ENCODE peak calls at places on chromosomes 5 and 9, in nine cellular contexts. One of them, this sample, is unnamed.

GRCh38 chr5:112795944-112796678 is 58.4 kb downstream of the APC start:
- DNase-seq in lower leg skin: no peak
- DNase-seq in astrocyte of the spinal cord: peak
- DNase-seq in heart right ventricle: no peak
- DNase-seq in lower lobe of right lung: no peak
- DNase-seq in tibial artery: no peak
- DNase-seq in fibroblast of mammary gland: no peak
- DNase-seq in IMR-90: no peak
- DNase-seq in fibroblast of the aortic adventitia: no peak
- DNase-seq in this sample: peak

GRCh38 chr9:78539904-78540303 is 243.0 kb downstream of the PSAT1 start:
- DNase-seq in lower leg skin: no peak
- DNase-seq in astrocyte of the spinal cord: peak
- DNase-seq in heart right ventricle: no peak
- DNase-seq in lower lobe of right lung: no peak
- DNase-seq in tibial artery: no peak
- DNase-seq in fibroblast of mammary gland: peak
- DNase-seq in IMR-90: peak
- DNase-seq in fibroblast of the aortic adventitia: no peak
- DNase-seq in this sample: peak

GRCh38 chr5:91042856-91043255 is 340.3 kb downstream of the ARRDC3 start:
- DNase-seq in lower leg skin: no peak
- DNase-seq in astrocyte of the spinal cord: no peak
- DNase-seq in heart right ventricle: no peak
- DNase-seq in lower lobe of right lung: no peak
- DNase-seq in tibial artery: no peak
- DNase-seq in fibroblast of mammary gland: no peak
- DNase-seq in IMR-90: no peak
- DNase-seq in fibroblast of the aortic adventitia: no peak
- DNase-seq in this sample: no peak

GRCh38 chr9:90770339-90770738 is 31.3 kb upstream of the SYK start:
- DNase-seq in lower leg skin: no peak
- DNase-seq in astrocyte of the spinal cord: no peak
- DNase-seq in heart right ventricle: no peak
- DNase-seq in lower lobe of right lung: no peak
- DNase-seq in tibial artery: no peak
- DNase-seq in fibroblast of mammary gland: no peak
- DNase-seq in IMR-90: no peak
- DNase-seq in fibroblast of the aortic adventitia: no peak
- DNase-seq in this sample: no peak

GRCh38 chr9:112970939-112971338 is 41.1 kb downstream of the ZNF883 start:
- DNase-seq in lower leg skin: no peak
- DNase-seq in astrocyte of the spinal cord: peak
- DNase-seq in heart right ventricle: no peak
- DNase-seq in lower lobe of right lung: no peak
- DNase-seq in tibial artery: no peak
- DNase-seq in fibroblast of mammary gland: peak
- DNase-seq in IMR-90: no peak
- DNase-seq in fibroblast of the aortic adventitia: no peak
- DNase-seq in this sample: no peak

GRCh38 chr9:97979778-97980478 is 3.2 kb upstream of the ANP32B start:
- DNase-seq in lower leg skin: no peak
- DNase-seq in astrocyte of the spinal cord: no peak
- DNase-seq in heart right ventricle: no peak
- DNase-seq in lower lobe of right lung: no peak
- DNase-seq in tibial artery: no peak
- DNase-seq in fibroblast of mammary gland: no peak
- DNase-seq in IMR-90: no peak
- DNase-seq in fibroblast of the aortic adventitia: no peak
- DNase-seq in this sample: no peak

GRCh38 chr5:77679791-77680190 is 41.3 kb upstream of the OTP start:
- DNase-seq in lower leg skin: no peak
- DNase-seq in astrocyte of the spinal cord: no peak
- DNase-seq in heart right ventricle: no peak
- DNase-seq in lower lobe of right lung: no peak
- DNase-seq in tibial artery: no peak
- DNase-seq in fibroblast of mammary gland: peak
- DNase-seq in IMR-90: peak
- DNase-seq in fibroblast of the aortic adventitia: peak
- DNase-seq in this sample: no peak

GRCh38 chr9:112180387-112180881 is 5.3 kb upstream of the SUSD1 start:
- DNase-seq in lower leg skin: no peak
- DNase-seq in astrocyte of the spinal cord: no peak
- DNase-seq in heart right ventricle: no peak
- DNase-seq in lower lobe of right lung: no peak
- DNase-seq in tibial artery: no peak
- DNase-seq in fibroblast of mammary gland: no peak
- DNase-seq in IMR-90: no peak
- DNase-seq in fibroblast of the aortic adventitia: peak
- DNase-seq in this sample: no peak

GRCh38 chr5:103327893-103328292 is 69.3 kb downstream of the MACIR start:
- DNase-seq in lower leg skin: no peak
- DNase-seq in astrocyte of the spinal cord: no peak
- DNase-seq in heart right ventricle: no peak
- DNase-seq in lower lobe of right lung: no peak
- DNase-seq in tibial artery: no peak
- DNase-seq in fibroblast of mammary gland: no peak
- DNase-seq in IMR-90: no peak
- DNase-seq in fibroblast of the aortic adventitia: no peak
- DNase-seq in this sample: no peak

GRCh38 chr5:147935032-147935431 is 28.7 kb upstream of the C5orf46 start:
- DNase-seq in lower leg skin: no peak
- DNase-seq in astrocyte of the spinal cord: peak
- DNase-seq in heart right ventricle: no peak
- DNase-seq in lower lobe of right lung: no peak
- DNase-seq in tibial artery: no peak
- DNase-seq in fibroblast of mammary gland: peak
- DNase-seq in IMR-90: peak
- DNase-seq in fibroblast of the aortic adventitia: peak
- DNase-seq in this sample: peak

GRCh38 chr9:134243778-134244467 is 79.6 kb upstream of the RNU6ATAC start:
- DNase-seq in lower leg skin: peak
- DNase-seq in astrocyte of the spinal cord: no peak
- DNase-seq in heart right ventricle: peak
- DNase-seq in lower lobe of right lung: peak
- DNase-seq in tibial artery: peak
- DNase-seq in fibroblast of mammary gland: peak
- DNase-seq in IMR-90: peak
- DNase-seq in fibroblast of the aortic adventitia: no peak
- DNase-seq in this sample: no peak

GRCh38 chr9:114386886-114387677 is 700 bp downstream of the AKNA start:
- DNase-seq in lower leg skin: no peak
- DNase-seq in astrocyte of the spinal cord: peak
- DNase-seq in heart right ventricle: peak
- DNase-seq in lower lobe of right lung: peak
- DNase-seq in tibial artery: peak
- DNase-seq in fibroblast of mammary gland: no peak
- DNase-seq in IMR-90: peak
- DNase-seq in fibroblast of the aortic adventitia: no peak
- DNase-seq in this sample: no peak

GRCh38 chr9:113542741-113543140 is 79.2 kb downstream of the RGS3 start:
- DNase-seq in lower leg skin: no peak
- DNase-seq in astrocyte of the spinal cord: no peak
- DNase-seq in heart right ventricle: no peak
- DNase-seq in lower lobe of right lung: no peak
- DNase-seq in tibial artery: no peak
- DNase-seq in fibroblast of mammary gland: no peak
- DNase-seq in IMR-90: no peak
- DNase-seq in fibroblast of the aortic adventitia: no peak
- DNase-seq in this sample: no peak

GRCh38 chr5:32810812-32811211 is 99.7 kb downstream of the NPR3 start:
- DNase-seq in lower leg skin: no peak
- DNase-seq in astrocyte of the spinal cord: peak
- DNase-seq in heart right ventricle: no peak
- DNase-seq in lower lobe of right lung: no peak
- DNase-seq in tibial artery: no peak
- DNase-seq in fibroblast of mammary gland: peak
- DNase-seq in IMR-90: peak
- DNase-seq in fibroblast of the aortic adventitia: peak
- DNase-seq in this sample: peak

GRCh38 chr5:138753794-138754698 is 821 bp downstream of the CTNNA1 start:
- DNase-seq in lower leg skin: peak
- DNase-seq in astrocyte of the spinal cord: peak
- DNase-seq in heart right ventricle: peak
- DNase-seq in lower lobe of right lung: peak
- DNase-seq in tibial artery: peak
- DNase-seq in fibroblast of mammary gland: peak
- DNase-seq in IMR-90: peak
- DNase-seq in fibroblast of the aortic adventitia: peak
- DNase-seq in this sample: peak

GRCh38 chr5:66472010-66472409 is 124.2 kb upstream of the MAST4 start:
- DNase-seq in lower leg skin: no peak
- DNase-seq in astrocyte of the spinal cord: no peak
- DNase-seq in heart right ventricle: no peak
- DNase-seq in lower lobe of right lung: no peak
- DNase-seq in tibial artery: no peak
- DNase-seq in fibroblast of mammary gland: no peak
- DNase-seq in IMR-90: no peak
- DNase-seq in fibroblast of the aortic adventitia: no peak
- DNase-seq in this sample: no peak
- TF ChIP-seq CTCF in lower leg skin: no peak
- TF ChIP-seq CTCF in astrocyte of the spinal cord: no peak
- TF ChIP-seq CTCF in heart right ventricle: no peak
- TF ChIP-seq CTCF in lower lobe of right lung: no peak
- TF ChIP-seq CTCF in tibial artery: no peak
- TF ChIP-seq CTCF in fibroblast of mammary gland: no peak
- TF ChIP-seq CTCF in IMR-90: no peak
- TF ChIP-seq CTCF in fibroblast of the aortic adventitia: no peak
- TF ChIP-seq CTCF in this sample: no peak

GRCh38 chr5:56607551-56607950 is 207.8 kb upstream of the MAP3K1 start:
- DNase-seq in lower leg skin: no peak
- DNase-seq in astrocyte of the spinal cord: no peak
- DNase-seq in heart right ventricle: no peak
- DNase-seq in lower lobe of right lung: no peak
- DNase-seq in tibial artery: no peak
- DNase-seq in fibroblast of mammary gland: no peak
- DNase-seq in IMR-90: peak
- DNase-seq in fibroblast of the aortic adventitia: no peak
- DNase-seq in this sample: peak
- H3K4me3 ChIP-seq in lower leg skin: no peak
- H3K4me3 ChIP-seq in astrocyte of the spinal cord: no peak
- H3K4me3 ChIP-seq in heart right ventricle: no peak
- H3K4me3 ChIP-seq in lower lobe of right lung: no peak
- H3K4me3 ChIP-seq in tibial artery: no peak
- H3K4me3 ChIP-seq in fibroblast of mammary gland: no peak
- H3K4me3 ChIP-seq in IMR-90: no peak
- H3K4me3 ChIP-seq in fibroblast of the aortic adventitia: no peak
- H3K4me3 ChIP-seq in this sample: no peak

DNA sequence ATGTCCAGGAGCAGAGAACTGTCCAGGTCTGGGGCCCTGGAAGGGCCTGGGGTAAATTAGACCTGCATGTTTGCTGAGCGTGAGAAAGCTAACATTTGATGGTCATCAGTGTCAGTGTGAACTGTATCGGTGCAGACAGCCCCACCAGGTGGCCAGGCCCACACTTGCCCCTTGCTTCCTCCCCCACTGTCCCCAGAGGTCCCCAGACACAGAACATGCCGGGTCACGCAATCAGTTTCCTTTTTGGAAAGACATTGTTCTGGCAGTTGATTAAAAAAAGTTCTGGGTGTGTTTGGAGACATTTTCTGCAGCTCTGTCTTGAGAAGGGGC is 1.5 kb downstream of the NKD2 start:
- DNase-seq in lower leg skin: no peak
- DNase-seq in astrocyte of the spinal cord: no peak
- DNase-seq in heart right ventricle: no peak
- DNase-seq in lower lobe of right lung: peak
- DNase-seq in tibial artery: no peak
- DNase-seq in fibroblast of mammary gland: no peak
- DNase-seq in IMR-90: no peak
- DNase-seq in fibroblast of the aortic adventitia: no peak
- DNase-seq in this sample: no peak
- TF ChIP-seq CTCF in lower leg skin: no peak
- TF ChIP-seq CTCF in astrocyte of the spinal cord: no peak
- TF ChIP-seq CTCF in heart right ventricle: no peak
- TF ChIP-seq CTCF in lower lobe of right lung: no peak
- TF ChIP-seq CTCF in tibial artery: no peak
- TF ChIP-seq CTCF in fibroblast of mammary gland: no peak
- TF ChIP-seq CTCF in IMR-90: no peak
- TF ChIP-seq CTCF in fibroblast of the aortic adventitia: peak
- TF ChIP-seq CTCF in this sample: peak

GRCh38 chr9:122366074-122366672 is 4.7 kb upstream of the PTGS1 start:
- DNase-seq in lower leg skin: no peak
- DNase-seq in astrocyte of the spinal cord: no peak
- DNase-seq in heart right ventricle: no peak
- DNase-seq in lower lobe of right lung: no peak
- DNase-seq in tibial artery: no peak
- DNase-seq in fibroblast of mammary gland: no peak
- DNase-seq in IMR-90: peak
- DNase-seq in fibroblast of the aortic adventitia: peak
- DNase-seq in this sample: no peak

GRCh38 chr9:122368642-122369041 is 2.2 kb upstream of the PTGS1 start:
- DNase-seq in lower leg skin: no peak
- DNase-seq in astrocyte of the spinal cord: no peak
- DNase-seq in heart right ventricle: no peak
- DNase-seq in lower lobe of right lung: no peak
- DNase-seq in tibial artery: no peak
- DNase-seq in fibroblast of mammary gland: no peak
- DNase-seq in IMR-90: no peak
- DNase-seq in fibroblast of the aortic adventitia: no peak
- DNase-seq in this sample: no peak

GRCh38 chr9:122370303-122370702 is 521 bp upstream of the PTGS1 start:
- DNase-seq in lower leg skin: no peak
- DNase-seq in astrocyte of the spinal cord: no peak
- DNase-seq in heart right ventricle: peak
- DNase-seq in lower lobe of right lung: peak
- DNase-seq in tibial artery: no peak
- DNase-seq in fibroblast of mammary gland: no peak
- DNase-seq in IMR-90: no peak
- DNase-seq in fibroblast of the aortic adventitia: no peak
- DNase-seq in this sample: no peak

GRCh38 chr9:122367065-122367464 is 3.8 kb upstream of the PTGS1 start:
- DNase-seq in lower leg skin: no peak
- DNase-seq in astrocyte of the spinal cord: no peak
- DNase-seq in heart right ventricle: no peak
- DNase-seq in lower lobe of right lung: no peak
- DNase-seq in tibial artery: no peak
- DNase-seq in fibroblast of mammary gland: no peak
- DNase-seq in IMR-90: no peak
- DNase-seq in fibroblast of the aortic adventitia: no peak
- DNase-seq in this sample: no peak

DNA sequence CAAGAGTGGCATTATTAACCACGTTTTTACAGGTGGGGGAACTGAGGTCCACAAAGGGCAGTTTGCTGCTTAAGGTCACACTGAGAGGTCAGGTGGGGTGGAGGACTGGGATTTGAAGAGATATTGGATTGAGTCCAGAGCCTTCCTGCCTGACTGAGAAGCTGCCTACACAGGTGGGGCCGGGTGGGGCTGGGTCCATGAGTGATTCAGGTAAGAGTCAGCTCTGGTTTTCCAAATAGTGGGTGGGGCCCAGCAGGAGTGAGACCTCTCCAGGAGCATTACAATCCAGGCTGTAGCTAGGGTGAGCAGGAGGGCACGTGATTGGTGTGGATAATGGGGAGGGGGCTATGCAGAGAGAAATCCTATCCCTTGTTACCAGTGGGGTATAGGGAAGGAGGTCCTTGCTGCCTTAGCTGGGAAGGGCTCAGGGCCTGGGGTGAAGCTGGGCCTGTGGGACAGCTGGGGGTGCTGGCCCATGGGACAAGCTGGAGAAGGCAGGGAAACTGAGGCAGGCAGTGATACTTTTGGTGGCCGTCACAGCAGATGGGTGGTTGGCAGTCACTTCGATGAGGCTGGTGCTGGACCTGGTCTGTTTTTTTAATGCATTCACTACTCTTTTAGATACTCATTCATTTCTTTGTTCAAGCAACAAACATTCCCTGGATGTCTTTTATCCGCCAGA is 2.9 kb upstream of the PTGS1 start:
- DNase-seq in lower leg skin: no peak
- DNase-seq in astrocyte of the spinal cord: no peak
- DNase-seq in heart right ventricle: no peak
- DNase-seq in lower lobe of right lung: no peak
- DNase-seq in tibial artery: no peak
- DNase-seq in fibroblast of mammary gland: no peak
- DNase-seq in IMR-90: no peak
- DNase-seq in fibroblast of the aortic adventitia: no peak
- DNase-seq in this sample: no peak
- H3K4me3 ChIP-seq in lower leg skin: no peak
- H3K4me3 ChIP-seq in astrocyte of the spinal cord: no peak
- H3K4me3 ChIP-seq in heart right ventricle: no peak
- H3K4me3 ChIP-seq in lower lobe of right lung: no peak
- H3K4me3 ChIP-seq in tibial artery: no peak
- H3K4me3 ChIP-seq in fibroblast of mammary gland: no peak
- H3K4me3 ChIP-seq in IMR-90: no peak
- H3K4me3 ChIP-seq in fibroblast of the aortic adventitia: no peak
- H3K4me3 ChIP-seq in this sample: no peak

This sample was measured in retinal pigment epithelial cell.